ENCODE peak calls at places on chromosomes 4 and X, in six cellular contexts. B is A673, C is small intestine, H is OCI-LY7, R is foreskin keratinocyte, M is SJSA1. Y is an unnamed sample. For H3K4me1, the result is how much of the 10 kb centered on the place peaks cover.

GRCh38 chrX:103774070-103774642 is 2.5 kb upstream of the PLP1 start:
- DNase-seq in C (peak), H (peak), R (no peak), B (peak), M (peak), Y (no peak)

GRCh38 chr4:116618638-116619037 is 466.7 kb downstream of the TRAM1L1 start:
- DNase-seq in B (no peak), H (no peak), M (no peak), R (no peak), C (no peak), Y (no peak)

GRCh38 chrX:33339219-33339618 is 127.9 kb upstream of the DMD start:
- DNase-seq in R (no peak), B (no peak), H (no peak), C (no peak), M (no peak), Y (no peak)

GRCh38 chr4:41428941-41429669 is 108.9 kb upstream of the LIMCH1 start:
- DNase-seq in R (no peak), H (no peak), B (no peak), C (no peak), M (no peak), Y (no peak)

GRCh38 chr4:34250562-34250961 is 1993.8 kb downstream of the ARAP2 start:
- DNase-seq in R (peak), B (no peak), M (no peak), C (no peak), H (no peak), Y (no peak)

GRCh38 chr4:20839957-20840356 is 139.7 kb downstream of the PACRGL start:
- DNase-seq in H (no peak), B (peak), C (no peak), R (peak), M (peak), Y (no peak)

GRCh38 chr4:37737456-37737855 is 51.3 kb upstream of the RELL1 start:
- DNase-seq in R (peak), H (no peak), M (no peak), B (no peak), C (no peak), Y (no peak)

GRCh38 chr4:38489924-38490639 is 173.9 kb upstream of the KLF3 start:
- DNase-seq in R (no peak), B (peak), H (no peak), C (peak), M (peak), Y (no peak)

GRCh38 chr4:54908744-54909143 is 216.7 kb downstream of the KDR start:
- DNase-seq in B (no peak), H (no peak), C (no peak), M (no peak), R (no peak), Y (no peak)

GRCh38 chr4:184262901-184263300 is 45.2 kb upstream of the ENPP6 start:
- DNase-seq in M (peak), R (peak), H (no peak), C (no peak), B (no peak), Y (no peak)

GRCh38 chr4:154741877-154742851 is 1.6 kb upstream of the LRAT start:
- DNase-seq in C (peak), B (peak), H (no peak), M (no peak), R (no peak), Y (no peak)

GRCh38 chr4:148163011-148163410 is 279.2 kb downstream of the NR3C2 start:
- DNase-seq in M (no peak), C (no peak), H (no peak), R (peak), B (no peak), Y (no peak)

GRCh38 chrX:38732866-38733265 is 68.4 kb upstream of the MID1IP1 start:
- DNase-seq in M (no peak), B (no peak), C (no peak), R (no peak), H (no peak), Y (no peak)

GRCh38 chr4:38382492-38382891 is 281.5 kb upstream of the KLF3 start:
- DNase-seq in B (no peak), C (no peak), H (no peak), M (no peak), R (no peak), Y (no peak)

GRCh38 chr4:129239088-129239487 is 143.1 kb downstream of the C4orf33 start:
- DNase-seq in M (no peak), C (peak), R (no peak), H (no peak), B (no peak), Y (no peak)

GRCh38 chrX:77922768-77923167 is 12.3 kb downstream of the ATP7A start:
- DNase-seq in H (no peak), C (no peak), M (no peak), B (no peak), R (no peak), Y (no peak)

GRCh38 chr4:143513314-143514211 is at the start of gene SMARCA5:
- DNase-seq in R (peak), B (peak), C (peak), M (peak), H (peak), Y (peak)

GRCh38 chr4:136810626-136811025 is 721.7 kb downstream of the PCDH18 start:
- DNase-seq in R (no peak), C (no peak), H (no peak), M (no peak), B (no peak), Y (no peak)

GRCh38 chr4:16253127-16253960 is 27.1 kb upstream of the TAPT1 start:
- DNase-seq in B (peak), M (peak), R (peak), C (no peak), H (no peak), Y (no peak)

GRCh38 chr4:4386736-4387392 is at the start of gene NSG1:
- DNase-seq in H (peak), C (no peak), M (no peak), B (peak), R (no peak), Y (no peak)

GRCh38 chrX:68808686-68809357 is 20.0 kb upstream of the EFNB1 start:
- DNase-seq in H (no peak), B (no peak), C (no peak), M (no peak), R (no peak), Y (no peak)

GRCh38 chrX:149372861-149373260 is 132.2 kb downstream of the IDS start:
- DNase-seq in R (no peak), H (no peak), C (no peak), M (no peak), B (no peak), Y (no peak)

GRCh38 chr4:99826016-99826415 is 9.4 kb downstream of the DAPP1 start:
- DNase-seq in C (no peak), M (no peak), R (no peak), B (no peak), H (no peak), Y (no peak)

DNA sequence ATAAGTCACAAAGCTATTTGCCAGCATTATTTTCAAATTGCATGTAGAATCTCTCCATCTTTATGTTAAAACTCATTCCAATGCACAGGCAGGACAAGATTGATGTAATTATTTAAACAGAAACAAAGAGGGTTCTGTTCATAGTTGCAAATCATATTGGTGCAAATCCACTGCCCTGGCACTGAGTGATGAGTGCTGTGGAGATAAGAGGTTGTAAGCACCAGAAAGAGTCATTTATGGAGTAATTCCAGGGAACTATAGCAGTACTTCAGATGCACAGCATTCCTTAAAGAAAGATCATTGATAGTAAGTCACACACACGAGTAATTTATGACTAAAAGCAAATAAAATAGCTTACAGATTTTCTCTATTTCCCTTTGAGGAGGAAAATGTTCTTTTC is 337.7 kb upstream of the CTSO start:
- DNase-seq in C (no peak), R (no peak), B (peak), M (no peak), H (no peak), Y (no peak)
- H3K4me1 ChIP-seq in C (under half), R (under half), B (under half), M (under half), H (under half), Y (under half)

GRCh38 chr4:158171456-158171790 is 1.4 kb downstream of the GASK1B start:
- DNase-seq in C (no peak), B (no peak), R (no peak), M (no peak), H (no peak), Y (no peak)
- H3K4me1 ChIP-seq in C (under half), B (under half), R (under half), M (under half), H (under half), Y (half or more)

GRCh38 chr4:156970501-156971167 is 965 bp downstream of the PDGFC start:
- DNase-seq in B (peak), R (no peak), M (peak), H (no peak), C (peak), Y (peak)
- H3K4me1 ChIP-seq in B (under half), R (under half), M (under half), H (under half), C (under half), Y (under half)

DNA sequence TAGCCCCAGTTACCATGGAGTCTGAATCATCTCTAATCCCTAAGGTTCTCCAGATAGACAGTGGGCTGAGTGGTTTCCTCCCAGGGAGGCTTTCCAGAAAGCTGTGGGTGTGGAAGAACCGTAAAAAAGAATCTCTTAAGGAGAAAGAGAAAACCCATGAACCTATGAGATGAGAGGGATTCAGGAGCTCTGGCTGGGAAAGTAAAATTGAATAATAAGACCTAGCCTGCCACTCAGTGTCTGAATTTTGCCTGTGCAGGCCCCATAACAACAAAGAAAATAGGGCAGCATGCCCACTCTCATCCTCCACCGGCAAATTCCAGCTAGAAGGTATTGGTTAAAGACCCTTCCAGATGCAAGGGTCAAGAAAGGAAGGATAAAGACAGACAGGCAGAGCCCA is 16.9 kb downstream of the AWAT2 start:
- DNase-seq in M (no peak), H (no peak), R (no peak), C (no peak), B (no peak), Y (no peak)
- H3K4me1 ChIP-seq in M (under half), H (under half), R (under half), C (under half), B (under half), Y (under half)

GRCh38 chrX:142244568-142244967 is 39.5 kb upstream of the MAGEC2 start:
- DNase-seq in M (no peak), B (no peak), C (no peak), H (no peak), R (no peak), Y (no peak)
- H3K4me1 ChIP-seq in M (under half), B (under half), C (under half), H (under half), R (under half), Y (under half)

GRCh38 chr4:76744253-76744921 is 153.6 kb downstream of the SOWAHB start:
- DNase-seq in M (peak), R (no peak), B (peak), H (no peak), C (no peak), Y (no peak)
- H3K4me1 ChIP-seq in M (under half), R (under half), B (under half), H (under half), C (under half), Y (under half)

Y was measured in spleen.